ENCODE peak calls at places on chromosomes 4 and X, in seven cellular contexts. One of them, this sample, is unnamed.

GRCh38 chr4:153004106-153004881 is 68.2 kb downstream of the FHDC1 start:
- DNase-seq in tibial nerve: no peak
- DNase-seq in CD4-positive, alpha-beta T cell: no peak
- DNase-seq in aorta: peak
- DNase-seq in AG08396: no peak
- DNase-seq in activated naive CD4-positive, alpha-beta T cell: no peak
- DNase-seq in lung microvascular endothelial cell: no peak
- DNase-seq in this sample: no peak

GRCh38 chr4:139550724-139551429 is 5.1 kb downstream of the SETD7 start:
- DNase-seq in lung microvascular endothelial cell: no peak
- DNase-seq in CD4-positive, alpha-beta T cell: no peak
- DNase-seq in tibial nerve: no peak
- DNase-seq in activated naive CD4-positive, alpha-beta T cell: no peak
- DNase-seq in aorta: no peak
- DNase-seq in AG08396: no peak
- DNase-seq in this sample: no peak

GRCh38 chr4:150173420-150173819 is 95.2 kb downstream of the DCLK2 start:
- DNase-seq in AG08396: no peak
- DNase-seq in activated naive CD4-positive, alpha-beta T cell: no peak
- DNase-seq in lung microvascular endothelial cell: peak
- DNase-seq in aorta: no peak
- DNase-seq in tibial nerve: no peak
- DNase-seq in CD4-positive, alpha-beta T cell: no peak
- DNase-seq in this sample: no peak

GRCh38 chr4:139655116-139655515 is 10.5 kb upstream of the MGST2 start:
- DNase-seq in aorta: no peak
- DNase-seq in activated naive CD4-positive, alpha-beta T cell: no peak
- DNase-seq in CD4-positive, alpha-beta T cell: no peak
- DNase-seq in AG08396: no peak
- DNase-seq in lung microvascular endothelial cell: peak
- DNase-seq in tibial nerve: no peak
- DNase-seq in this sample: no peak

GRCh38 chr4:95701500-95701899 is 138.4 kb upstream of the PDHA2 start:
- DNase-seq in lung microvascular endothelial cell: no peak
- DNase-seq in AG08396: no peak
- DNase-seq in aorta: no peak
- DNase-seq in CD4-positive, alpha-beta T cell: no peak
- DNase-seq in tibial nerve: no peak
- DNase-seq in activated naive CD4-positive, alpha-beta T cell: no peak
- DNase-seq in this sample: no peak

GRCh38 chr4:76897522-76898384 is at the start of gene SOWAHB:
- DNase-seq in CD4-positive, alpha-beta T cell: no peak
- DNase-seq in activated naive CD4-positive, alpha-beta T cell: peak
- DNase-seq in lung microvascular endothelial cell: peak
- DNase-seq in tibial nerve: no peak
- DNase-seq in AG08396: peak
- DNase-seq in aorta: peak
- DNase-seq in this sample: peak

GRCh38 chr4:1993169-1993516 is 15.6 kb downstream of the NELFA start:
- DNase-seq in AG08396: no peak
- DNase-seq in aorta: peak
- DNase-seq in lung microvascular endothelial cell: no peak
- DNase-seq in CD4-positive, alpha-beta T cell: no peak
- DNase-seq in activated naive CD4-positive, alpha-beta T cell: no peak
- DNase-seq in tibial nerve: no peak
- DNase-seq in this sample: no peak

GRCh38 chrX:136892412-136892811 is 11.9 kb upstream of the RBMX start:
- DNase-seq in CD4-positive, alpha-beta T cell: no peak
- DNase-seq in lung microvascular endothelial cell: no peak
- DNase-seq in aorta: no peak
- DNase-seq in AG08396: no peak
- DNase-seq in tibial nerve: no peak
- DNase-seq in activated naive CD4-positive, alpha-beta T cell: no peak
- DNase-seq in this sample: no peak

GRCh38 chrX:135432881-135433521 is 11.3 kb downstream of the SMIM10L2A start:
- DNase-seq in activated naive CD4-positive, alpha-beta T cell: no peak
- DNase-seq in AG08396: no peak
- DNase-seq in lung microvascular endothelial cell: no peak
- DNase-seq in aorta: no peak
- DNase-seq in tibial nerve: no peak
- DNase-seq in CD4-positive, alpha-beta T cell: no peak
- DNase-seq in this sample: no peak

GRCh38 chr4:143625632-143626031 is 74.8 kb downstream of the FREM3 start:
- DNase-seq in activated naive CD4-positive, alpha-beta T cell: no peak
- DNase-seq in aorta: no peak
- DNase-seq in CD4-positive, alpha-beta T cell: no peak
- DNase-seq in AG08396: no peak
- DNase-seq in tibial nerve: peak
- DNase-seq in lung microvascular endothelial cell: no peak
- DNase-seq in this sample: no peak

GRCh38 chrX:110123331-110123782 is 120.4 kb downstream of the TMEM164 start:
- DNase-seq in AG08396: no peak
- DNase-seq in lung microvascular endothelial cell: no peak
- DNase-seq in aorta: no peak
- DNase-seq in activated naive CD4-positive, alpha-beta T cell: no peak
- DNase-seq in CD4-positive, alpha-beta T cell: no peak
- DNase-seq in tibial nerve: no peak
- DNase-seq in this sample: no peak

GRCh38 chr4:38717604-38718003 is 53.6 kb downstream of the KLF3 start:
- DNase-seq in AG08396: no peak
- DNase-seq in aorta: no peak
- DNase-seq in activated naive CD4-positive, alpha-beta T cell: no peak
- DNase-seq in lung microvascular endothelial cell: peak
- DNase-seq in CD4-positive, alpha-beta T cell: no peak
- DNase-seq in tibial nerve: no peak
- DNase-seq in this sample: peak